ENCODE peak calls at places on chromosomes 13 and 19, in six cellular contexts. One of them, this sample, is unnamed.

GRCh38 chr19:14826006-14826405 is 9.0 kb downstream of the OR7A5 start:
- DNase-seq in SK-N-SH: no peak
- DNase-seq in AG09319: no peak
- DNase-seq in transverse colon: no peak
- DNase-seq in PC-9: peak
- DNase-seq in HCT116: no peak
- DNase-seq in this sample: no peak

GRCh38 chr19:34662919-34663318 is 14.0 kb downstream of the SCGB2B2 start:
- DNase-seq in HCT116: peak
- DNase-seq in PC-9: no peak
- DNase-seq in SK-N-SH: peak
- DNase-seq in AG09319: no peak
- DNase-seq in transverse colon: no peak
- DNase-seq in this sample: no peak

GRCh38 chr13:97574926-97575325 is 141.0 kb downstream of the RAP2A start:
- DNase-seq in HCT116: peak
- DNase-seq in transverse colon: peak
- DNase-seq in AG09319: no peak
- DNase-seq in SK-N-SH: no peak
- DNase-seq in PC-9: no peak
- DNase-seq in this sample: peak

GRCh38 chr13:94056362-94056990 is 423.0 kb downstream of the DCT start:
- DNase-seq in AG09319: no peak
- DNase-seq in PC-9: no peak
- DNase-seq in transverse colon: no peak
- DNase-seq in HCT116: no peak
- DNase-seq in SK-N-SH: no peak
- DNase-seq in this sample: no peak

GRCh38 chr19:355134-355533 is 10.5 kb upstream of the MIER2 start:
- DNase-seq in SK-N-SH: no peak
- DNase-seq in AG09319: no peak
- DNase-seq in transverse colon: no peak
- DNase-seq in HCT116: no peak
- DNase-seq in PC-9: peak
- DNase-seq in this sample: no peak

GRCh38 chr13:53422415-53422814 is 393.8 kb downstream of the OLFM4 start:
- DNase-seq in PC-9: no peak
- DNase-seq in HCT116: no peak
- DNase-seq in SK-N-SH: no peak
- DNase-seq in transverse colon: no peak
- DNase-seq in AG09319: no peak
- DNase-seq in this sample: no peak

GRCh38 chr13:98301721-98302120 is 124.7 kb upstream of the RNF113B start:
- DNase-seq in PC-9: peak
- DNase-seq in SK-N-SH: no peak
- DNase-seq in transverse colon: no peak
- DNase-seq in HCT116: no peak
- DNase-seq in AG09319: peak
- DNase-seq in this sample: no peak

GRCh38 chr19:10334340-10335148 is 1.2 kb upstream of the RAVER1 start:
- DNase-seq in SK-N-SH: peak
- DNase-seq in HCT116: peak
- DNase-seq in PC-9: peak
- DNase-seq in transverse colon: peak
- DNase-seq in AG09319: peak
- DNase-seq in this sample: peak

GRCh38 chr19:30283556-30283955 is 88.6 kb upstream of the ZNF536 start:
- DNase-seq in PC-9: no peak
- DNase-seq in HCT116: no peak
- DNase-seq in transverse colon: no peak
- DNase-seq in SK-N-SH: no peak
- DNase-seq in AG09319: no peak
- DNase-seq in this sample: no peak

GRCh38 chr19:2774953-2775555 is 8.0 kb downstream of the SGTA start:
- DNase-seq in SK-N-SH: no peak
- DNase-seq in HCT116: no peak
- DNase-seq in PC-9: no peak
- DNase-seq in AG09319: no peak
- DNase-seq in transverse colon: no peak
- DNase-seq in this sample: no peak

GRCh38 chr13:114073881-114074551 is 58.4 kb downstream of the RASA3 start:
- DNase-seq in AG09319: no peak
- DNase-seq in transverse colon: no peak
- DNase-seq in PC-9: no peak
- DNase-seq in HCT116: no peak
- DNase-seq in SK-N-SH: no peak
- DNase-seq in this sample: no peak

GRCh38 chr19:32421589-32422361 is 16.2 kb downstream of the DPY19L3 start:
- DNase-seq in SK-N-SH: no peak
- DNase-seq in HCT116: no peak
- DNase-seq in AG09319: no peak
- DNase-seq in PC-9: no peak
- DNase-seq in transverse colon: no peak
- DNase-seq in this sample: peak

GRCh38 chr13:95536629-95537241 is 15.8 kb upstream of the CLDN10 start:
- DNase-seq in AG09319: no peak
- DNase-seq in SK-N-SH: no peak
- DNase-seq in transverse colon: no peak
- DNase-seq in HCT116: peak
- DNase-seq in PC-9: peak
- DNase-seq in this sample: peak

GRCh38 chr19:5250127-5250659 is 90.4 kb downstream of the PTPRS start:
- DNase-seq in PC-9: no peak
- DNase-seq in SK-N-SH: no peak
- DNase-seq in AG09319: no peak
- DNase-seq in HCT116: no peak
- DNase-seq in transverse colon: peak
- DNase-seq in this sample: no peak

GRCh38 chr19:44728178-44728577 is 20.3 kb upstream of the BCL3 start:
- DNase-seq in transverse colon: no peak
- DNase-seq in SK-N-SH: no peak
- DNase-seq in PC-9: no peak
- DNase-seq in HCT116: no peak
- DNase-seq in AG09319: no peak
- DNase-seq in this sample: no peak

GRCh38 chr13:27667946-27668345 is 46.3 kb downstream of the POLR1D start:
- DNase-seq in PC-9: no peak
- DNase-seq in HCT116: no peak
- DNase-seq in transverse colon: no peak
- DNase-seq in SK-N-SH: peak
- DNase-seq in AG09319: no peak
- DNase-seq in this sample: peak

GRCh38 chr13:52842440-52842839 is 6.0 kb downstream of the PCDH8 start:
- DNase-seq in HCT116: no peak
- DNase-seq in AG09319: no peak
- DNase-seq in PC-9: no peak
- DNase-seq in transverse colon: no peak
- DNase-seq in SK-N-SH: peak
- DNase-seq in this sample: no peak

GRCh38 chr13:112448621-112449544 is 72.7 kb downstream of the SPACA7 start:
- DNase-seq in PC-9: no peak
- DNase-seq in HCT116: no peak
- DNase-seq in transverse colon: no peak
- DNase-seq in AG09319: no peak
- DNase-seq in SK-N-SH: peak
- DNase-seq in this sample: no peak

GRCh38 chr19:44685877-44686276 is 13.1 kb upstream of the CEACAM16 start:
- DNase-seq in transverse colon: no peak
- DNase-seq in AG09319: no peak
- DNase-seq in SK-N-SH: no peak
- DNase-seq in HCT116: no peak
- DNase-seq in PC-9: peak
- DNase-seq in this sample: peak

GRCh38 chr13:77386046-77386445 is 59.2 kb upstream of the MYCBP2 start:
- DNase-seq in HCT116: no peak
- DNase-seq in PC-9: no peak
- DNase-seq in transverse colon: no peak
- DNase-seq in AG09319: no peak
- DNase-seq in SK-N-SH: no peak
- DNase-seq in this sample: no peak

GRCh38 chr13:41693434-41693833 is 236.1 kb downstream of the RGCC start:
- DNase-seq in HCT116: no peak
- DNase-seq in AG09319: no peak
- DNase-seq in SK-N-SH: no peak
- DNase-seq in transverse colon: no peak
- DNase-seq in PC-9: no peak
- DNase-seq in this sample: no peak

GRCh38 chr13:72536668-72537399 is 190.6 kb downstream of the MZT1 start:
- DNase-seq in HCT116: no peak
- DNase-seq in AG09319: no peak
- DNase-seq in PC-9: no peak
- DNase-seq in SK-N-SH: no peak
- DNase-seq in transverse colon: peak
- DNase-seq in this sample: peak

GRCh38 chr13:50417597-50417996 is 402.4 kb downstream of the KCNRG start:
- DNase-seq in transverse colon: no peak
- DNase-seq in PC-9: no peak
- DNase-seq in AG09319: no peak
- DNase-seq in SK-N-SH: no peak
- DNase-seq in HCT116: no peak
- DNase-seq in this sample: no peak

GRCh38 chr19:29645911-29646310 is 19.4 kb upstream of the PLEKHF1 start:
- DNase-seq in SK-N-SH: no peak
- DNase-seq in AG09319: peak
- DNase-seq in transverse colon: no peak
- DNase-seq in PC-9: no peak
- DNase-seq in HCT116: no peak
- DNase-seq in this sample: no peak

GRCh38 chr19:32748497-32748896 is 28.9 kb downstream of the TDRD12 start:
- DNase-seq in SK-N-SH: peak
- DNase-seq in AG09319: no peak
- DNase-seq in HCT116: no peak
- DNase-seq in PC-9: no peak
- DNase-seq in transverse colon: no peak
- DNase-seq in this sample: no peak

GRCh38 chr19:35959040-35959967 is 23.1 kb downstream of the LRFN3 start:
- DNase-seq in HCT116: no peak
- DNase-seq in SK-N-SH: peak
- DNase-seq in PC-9: no peak
- DNase-seq in transverse colon: peak
- DNase-seq in AG09319: no peak
- DNase-seq in this sample: no peak
- TF ChIP-seq CTCF in HCT116: peak
- TF ChIP-seq CTCF in SK-N-SH: peak
- TF ChIP-seq CTCF in PC-9: no peak
- TF ChIP-seq CTCF in transverse colon: peak
- TF ChIP-seq CTCF in AG09319: peak
- TF ChIP-seq CTCF in this sample: peak

GRCh38 chr19:13057147-13057572 is 45.5 kb downstream of the LYL1 start:
- DNase-seq in SK-N-SH: no peak
- DNase-seq in transverse colon: no peak
- DNase-seq in AG09319: no peak
- DNase-seq in HCT116: no peak
- DNase-seq in PC-9: no peak
- DNase-seq in this sample: no peak

GRCh38 chr19:13057744-13058143 is 44.9 kb downstream of the LYL1 start:
- DNase-seq in HCT116: no peak
- DNase-seq in PC-9: no peak
- DNase-seq in transverse colon: no peak
- DNase-seq in SK-N-SH: no peak
- DNase-seq in AG09319: no peak
- DNase-seq in this sample: no peak

GRCh38 chr19:13060233-13060963 is 42.3 kb downstream of the LYL1 start:
- DNase-seq in transverse colon: peak
- DNase-seq in SK-N-SH: peak
- DNase-seq in PC-9: no peak
- DNase-seq in AG09319: no peak
- DNase-seq in HCT116: no peak
- DNase-seq in this sample: no peak

GRCh38 chr19:13060964-13061927 is 41.4 kb downstream of the LYL1 start:
- DNase-seq in transverse colon: peak
- DNase-seq in HCT116: peak
- DNase-seq in AG09319: no peak
- DNase-seq in PC-9: no peak
- DNase-seq in SK-N-SH: peak
- DNase-seq in this sample: peak

DNA sequence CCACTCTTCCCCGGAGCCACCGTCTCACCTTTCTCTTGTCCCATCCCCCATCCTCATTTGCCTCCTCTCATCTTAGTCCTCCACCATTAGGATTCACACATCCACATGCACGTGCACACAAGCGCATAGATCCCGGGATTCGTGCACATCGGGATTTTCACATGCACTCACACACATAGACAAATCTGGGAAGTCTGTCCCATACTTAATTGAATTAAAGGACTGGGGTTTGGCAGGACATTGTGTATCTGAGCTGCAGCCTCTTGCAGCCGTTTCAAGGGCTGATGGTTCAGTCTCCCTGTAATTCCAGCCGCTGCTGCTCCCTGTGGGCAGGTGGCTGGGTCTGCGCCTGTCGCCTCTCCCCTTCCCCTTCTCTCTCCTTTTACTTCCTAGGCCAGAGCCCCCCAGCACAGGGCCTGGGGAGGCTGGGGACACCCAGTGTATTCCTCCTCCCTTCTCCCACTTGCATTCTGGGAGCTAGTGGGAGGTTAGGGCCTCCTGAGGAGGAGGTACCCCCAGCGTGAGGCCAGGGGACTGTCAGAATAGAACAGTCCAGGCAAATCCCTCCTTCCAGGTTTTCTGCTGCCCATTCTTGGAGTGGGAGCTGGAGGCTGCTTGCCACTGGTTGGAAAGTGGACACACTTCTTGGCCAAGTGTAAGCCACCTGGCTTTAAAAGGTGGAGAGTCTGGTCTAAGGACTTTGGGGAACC is 43.6 kb downstream of the LYL1 start:
- DNase-seq in PC-9: no peak
- DNase-seq in HCT116: no peak
- DNase-seq in SK-N-SH: no peak
- DNase-seq in transverse colon: no peak
- DNase-seq in AG09319: no peak
- DNase-seq in this sample: no peak
- TF ChIP-seq CTCF in PC-9: no peak
- TF ChIP-seq CTCF in HCT116: no peak
- TF ChIP-seq CTCF in SK-N-SH: no peak
- TF ChIP-seq CTCF in transverse colon: no peak
- TF ChIP-seq CTCF in AG09319: peak
- TF ChIP-seq CTCF in this sample: peak

GRCh38 chr13:30406779-30407416 is 15.4 kb upstream of the UBE2L5 start:
- DNase-seq in AG09319: no peak
- DNase-seq in SK-N-SH: no peak
- DNase-seq in PC-9: no peak
- DNase-seq in transverse colon: no peak
- DNase-seq in HCT116: no peak
- DNase-seq in this sample: no peak
- TF ChIP-seq CTCF in AG09319: no peak
- TF ChIP-seq CTCF in SK-N-SH: no peak
- TF ChIP-seq CTCF in PC-9: no peak
- TF ChIP-seq CTCF in transverse colon: no peak
- TF ChIP-seq CTCF in HCT116: no peak
- TF ChIP-seq CTCF in this sample: no peak

DNA sequence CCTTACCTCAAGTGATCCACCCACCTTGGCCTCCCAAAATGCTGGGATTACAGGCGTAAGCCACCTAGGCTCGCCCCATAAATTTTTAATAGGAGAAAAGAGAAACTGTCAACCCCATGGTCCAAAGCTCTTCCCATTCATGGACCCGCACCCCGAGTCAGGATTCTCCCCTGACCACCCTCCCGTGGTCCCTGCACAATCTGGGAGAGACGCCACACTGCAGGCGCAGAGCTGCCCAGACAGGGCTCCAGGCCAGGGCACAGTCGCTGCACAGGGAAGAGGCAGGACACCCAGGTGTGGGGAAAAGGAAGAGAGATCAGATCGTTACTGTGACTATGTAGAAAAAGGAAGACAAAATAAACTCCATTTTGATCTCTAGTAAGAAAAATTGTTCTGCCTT is 54.5 kb downstream of the ZNF93 start:
- DNase-seq in SK-N-SH: no peak
- DNase-seq in transverse colon: no peak
- DNase-seq in PC-9: no peak
- DNase-seq in HCT116: no peak
- DNase-seq in AG09319: no peak
- DNase-seq in this sample: no peak
- TF ChIP-seq CTCF in SK-N-SH: no peak
- TF ChIP-seq CTCF in transverse colon: no peak
- TF ChIP-seq CTCF in PC-9: no peak
- TF ChIP-seq CTCF in HCT116: no peak
- TF ChIP-seq CTCF in AG09319: no peak
- TF ChIP-seq CTCF in this sample: no peak

This sample was measured in cardiac muscle cell.